ENCODE peak calls at places on chromosome 13, in nine cellular contexts. H, I, L, A, Y, R, T, Q and X are unnamed samples.

GRCh38 chr13:83819611-83820010 is 62.7 kb downstream of the SLITRK1 start:
- DNase-seq in H (no peak), I (no peak), L (no peak), A (no peak), Y (no peak), R (no peak), T (no peak), Q (no peak), X (peak; percentile 12)

GRCh38 chr13:34020388-34020787 is 202.4 kb downstream of the RFC3 start:
- DNase-seq in H (no peak), I (no peak), L (no peak), A (no peak), Y (no peak), R (no peak), T (no peak), Q (no peak), X (no peak)

GRCh38 chr13:100131863-100132574 is 43.1 kb downstream of the PCCA start:
- DNase-seq in H (no peak), I (peak; percentile 88), L (peak; percentile 97), A (no peak), Y (no peak), R (peak; percentile 97), T (no peak), Q (peak; percentile 61), X (peak; percentile 42)

GRCh38 chr13:111389621-111390521 is 69.4 kb downstream of the TEX29 start:
- DNase-seq in H (no peak), I (no peak), L (no peak), A (no peak), Y (no peak), R (no peak), T (no peak), Q (no peak), X (no peak)

GRCh38 chr13:78625384-78625783 is 22.0 kb upstream of the POU4F1 start:
- DNase-seq in H (no peak), I (no peak), L (no peak), A (no peak), Y (no peak), R (no peak), T (no peak), Q (no peak), X (no peak)

GRCh38 chr13:33186851-33187250 is 98.7 kb downstream of the STARD13 start:
- DNase-seq in H (no peak), I (no peak), L (peak; percentile 89), A (no peak), Y (no peak), R (peak; percentile 90), T (no peak), Q (no peak), X (no peak)

GRCh38 chr13:105925496-105925895 is 610.0 kb downstream of the EFNB2 start:
- DNase-seq in H (no peak), I (peak; percentile 54), L (no peak), A (no peak), Y (peak; percentile 51), R (peak; percentile 79), T (no peak), Q (peak; percentile 88), X (peak; percentile 5)

GRCh38 chr13:26401578-26402021 is 147.7 kb downstream of the CDK8 start:
- DNase-seq in H (no peak), I (no peak), L (no peak), A (no peak), Y (no peak), R (no peak), T (no peak), Q (no peak), X (no peak)

GRCh38 chr13:92158335-92158734 is 759.9 kb downstream of the GPC5 start:
- DNase-seq in H (no peak), I (no peak), L (no peak), A (no peak), Y (no peak), R (peak; percentile 34), T (no peak), Q (no peak), X (no peak)

DNA sequence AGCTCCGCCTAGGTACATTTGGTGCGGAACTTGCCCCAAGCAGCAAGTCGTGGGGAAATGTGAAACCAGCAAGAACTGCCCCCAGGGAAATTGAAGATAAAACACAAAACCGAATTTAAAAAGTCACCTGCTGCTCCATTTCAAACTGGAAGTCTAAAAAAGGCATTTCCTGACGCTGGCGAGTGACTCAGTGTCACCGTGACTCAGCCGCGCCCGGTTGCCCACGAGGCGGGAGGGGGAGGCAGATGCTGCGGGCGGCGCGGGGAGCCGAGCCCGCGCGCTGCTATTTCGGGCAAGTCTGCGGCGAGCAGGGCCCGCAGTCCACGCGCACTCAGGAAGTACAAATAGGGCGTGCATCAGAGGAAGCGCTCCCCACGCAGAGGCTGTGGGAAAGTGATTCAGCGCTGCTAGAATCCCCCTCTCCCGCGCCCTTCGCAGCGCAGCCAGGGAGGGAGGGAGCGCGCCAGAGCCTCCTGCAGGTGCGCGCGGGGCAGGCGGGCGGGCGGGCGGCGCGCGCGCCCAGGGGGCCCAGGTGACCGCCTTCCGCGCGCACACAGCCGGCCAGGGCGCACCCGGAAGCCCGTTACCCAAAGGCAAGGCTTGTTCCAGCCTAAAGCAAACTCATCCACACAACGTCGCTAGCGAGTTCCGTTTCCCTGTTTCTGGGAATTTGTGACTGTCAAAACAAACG is 168.8 kb downstream of the COL4A1 start:
- DNase-seq in H (peak; percentile 60), I (peak; percentile 57), L (peak; percentile 74), A (peak; percentile 56), Y (peak; percentile 82), R (peak; percentile 83), T (peak; percentile 71), Q (no peak), X (no peak)
- TF ChIP-seq CTCF in H (no peak), I (peak; percentile 29), L (no peak), A (peak; percentile 0), Y (peak; percentile 48), R (no peak), T (no peak), Q (no peak), X (peak; percentile 0)

GRCh38 chr13:41954226-41954625 is 6.7 kb downstream of the VWA8 start:
- DNase-seq in H (no peak), I (no peak), L (no peak), A (no peak), Y (no peak), R (no peak), T (no peak), Q (no peak), X (no peak)

GRCh38 chr13:41955605-41956004 is 5.3 kb downstream of the VWA8 start:
- DNase-seq in H (no peak), I (no peak), L (no peak), A (no peak), Y (no peak), R (no peak), T (no peak), Q (no peak), X (no peak)

GRCh38 chr13:41960195-41960699 is 662 bp downstream of the VWA8 start:
- DNase-seq in H (no peak), I (peak; percentile 39), L (peak; percentile 37), A (no peak), Y (no peak), R (peak; percentile 50), T (no peak), Q (no peak), X (peak; percentile 5)

GRCh38 chr13:41952749-41953148 is 8.2 kb downstream of the VWA8 start:
- DNase-seq in H (no peak), I (no peak), L (no peak), A (no peak), Y (no peak), R (no peak), T (no peak), Q (no peak), X (no peak)

GRCh38 chr13:41956272-41956671 is 4.6 kb downstream of the VWA8 start:
- DNase-seq in H (no peak), I (no peak), L (no peak), A (no peak), Y (no peak), R (no peak), T (no peak), Q (no peak), X (no peak)
- H3K4me3 ChIP-seq in H (no peak overlapping the region), I (no peak overlapping the region), L (no peak overlapping the region), A (no peak overlapping the region), Y (no peak overlapping the region), R (no peak overlapping the region), T (no peak overlapping the region), Q (no peak overlapping the region), X (no peak overlapping the region)

DNA sequence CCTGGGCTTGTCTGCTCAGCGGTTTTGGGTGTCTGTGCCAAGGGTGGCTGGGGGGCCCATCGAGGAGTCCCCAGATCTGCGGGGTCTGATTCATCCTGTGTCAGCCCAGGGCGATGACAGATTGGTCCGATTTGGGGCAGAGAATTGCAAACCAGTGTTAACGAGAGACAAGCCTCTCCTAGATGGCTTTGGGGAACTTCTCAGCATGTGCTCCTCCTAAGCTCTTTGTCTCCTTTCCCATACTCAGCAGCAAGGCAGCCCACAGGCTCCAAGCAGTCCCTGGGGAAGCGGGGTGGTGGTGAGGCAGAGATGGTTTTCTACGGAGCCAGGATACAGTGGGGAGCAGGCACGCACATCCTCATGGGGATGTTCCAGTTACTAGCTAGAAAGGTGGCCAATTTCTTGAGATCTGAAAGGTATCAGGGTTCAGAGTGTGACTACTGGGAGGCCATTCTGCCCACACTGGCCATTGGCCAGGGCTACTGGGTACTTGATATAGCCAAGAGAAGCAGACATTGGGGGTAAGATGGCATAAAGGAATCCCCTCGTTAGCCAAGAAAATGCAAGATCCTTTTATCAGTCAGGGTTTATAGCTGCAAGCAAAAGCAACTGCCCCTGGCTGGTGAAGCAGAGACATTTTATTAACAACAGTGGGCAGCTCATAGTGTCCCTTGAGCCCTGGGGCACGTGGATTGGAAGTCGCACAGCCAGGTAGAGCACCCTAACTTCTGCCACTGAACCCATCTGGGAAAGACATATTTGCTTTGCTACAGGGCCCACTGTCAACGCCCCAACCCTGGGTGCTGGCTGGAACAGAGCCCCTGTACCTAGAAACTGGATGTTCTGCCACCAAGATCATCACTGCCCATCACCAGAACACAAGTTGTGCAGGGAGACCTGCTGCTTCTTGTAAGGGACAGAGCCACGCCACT is 63.6 kb downstream of the RGCC start:
- DNase-seq in H (no peak), I (peak; percentile 75), L (no peak), A (no peak), Y (no peak), R (no peak), T (no peak), Q (no peak), X (peak; percentile 78)
- TF ChIP-seq CTCF in H (no peak), I (no peak), L (no peak), A (no peak), Y (no peak), R (no peak), T (no peak), Q (no peak), X (no peak)

DNA sequence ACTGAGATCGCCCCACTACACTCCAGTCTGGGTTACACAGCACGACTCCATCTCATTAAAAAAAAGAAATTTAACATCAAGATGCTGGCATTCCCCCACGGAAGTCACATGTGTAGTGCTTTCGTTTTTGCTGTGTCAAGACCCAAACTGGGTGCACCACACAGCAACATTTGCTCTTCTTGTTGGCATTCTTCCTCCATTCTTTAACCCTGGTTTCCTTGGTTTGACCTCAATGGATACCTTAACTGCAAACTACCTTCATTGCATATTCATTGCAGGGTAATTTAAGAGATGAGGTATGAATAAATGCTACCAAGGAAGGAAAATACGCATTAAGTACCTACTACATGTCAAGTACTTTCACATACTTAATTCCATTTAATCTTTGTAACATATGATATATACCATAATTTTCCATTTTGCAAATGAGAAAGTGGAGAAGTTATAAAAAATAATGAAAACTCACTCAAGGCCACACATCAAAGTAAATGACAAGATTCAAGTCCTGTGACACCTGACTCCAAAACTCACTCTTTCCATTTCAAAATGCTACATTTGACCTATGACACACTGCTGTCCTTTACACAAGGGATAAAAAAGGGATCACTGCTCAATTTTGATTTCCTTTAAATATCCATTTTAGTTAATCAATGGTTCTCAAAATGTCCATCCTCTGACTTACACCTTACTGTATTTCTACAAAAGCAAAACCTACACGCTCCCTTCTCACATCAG is 59.2 kb downstream of the STK24 start:
- DNase-seq in H (no peak), I (no peak), L (no peak), A (no peak), Y (no peak), R (no peak), T (no peak), Q (no peak), X (no peak)
- H3K4me3 ChIP-seq in H (no peak overlapping the region), I (no peak overlapping the region), L (no peak overlapping the region), A (no peak overlapping the region), Y (no peak overlapping the region), R (no peak overlapping the region), T (no peak overlapping the region), Q (no peak overlapping the region), X (no peak overlapping the region)